ENCODE peak calls at places on chromosomes 12 and 14, in eight cellular contexts. R, J, Z, H, M, Q, O and N are unnamed samples.

GRCh38 chr14:103391048-103391447 is 5.8 kb downstream of the MARK3 start:
- DNase-seq in Q (no peak), M (no peak), O (no peak), R (no peak), J (no peak), H (peak; percentile 87), Z (peak; percentile 25), N (no peak)

GRCh38 chr12:102474438-102475064 is 5.8 kb downstream of the IGF1 start:
- DNase-seq in R (no peak), O (no peak), M (no peak), H (peak; percentile 62), Z (no peak), J (no peak), Q (no peak), N (no peak)

GRCh38 chr14:100594625-100594951 is 7.4 kb upstream of the BEGAIN start:
- DNase-seq in Z (no peak), R (no peak), J (no peak), M (no peak), H (no peak), O (no peak), Q (no peak), N (no peak)

GRCh38 chr12:103334447-103334846 is 161.3 kb downstream of the C12orf42 start:
- DNase-seq in J (no peak), H (no peak), O (no peak), R (no peak), Q (no peak), M (no peak), Z (no peak), N (no peak)

GRCh38 chr12:4290011-4290790 is 16.6 kb downstream of the CCND2 start:
- DNase-seq in H (no peak), Z (no peak), M (no peak), O (no peak), R (no peak), Q (no peak), J (no peak), N (no peak)

GRCh38 chr12:52060498-52061177 is 9.1 kb upstream of the ATG101 start:
- DNase-seq in M (peak; percentile 21), J (peak; percentile 13), R (no peak), Q (no peak), O (no peak), H (peak; percentile 71), Z (peak; percentile 31), N (no peak)

GRCh38 chr12:96194572-96194889 is 356 bp downstream of the ELK3 start:
- DNase-seq in R (no peak), H (no peak), Z (no peak), O (no peak), M (no peak), Q (no peak), J (no peak), N (no peak)

GRCh38 chr12:114547636-114548035 is 136.3 kb downstream of the TBX3 start:
- DNase-seq in J (no peak), Q (no peak), M (no peak), R (no peak), Z (no peak), O (no peak), H (no peak), N (no peak)

GRCh38 chr14:103031956-103032355 is 25.4 kb downstream of the CDC42BPB start:
- DNase-seq in H (no peak), M (no peak), O (no peak), Q (peak; percentile 44), Z (no peak), J (no peak), R (peak; percentile 17), N (no peak)

GRCh38 chr12:25501565-25501964 is 51.5 kb downstream of the LMNTD1 start:
- DNase-seq in Z (no peak), O (no peak), Q (no peak), R (no peak), M (no peak), J (no peak), H (peak; percentile 33), N (no peak)

GRCh38 chr12:93301171-93301570 is 76.6 kb upstream of the NUDT4 start:
- DNase-seq in Q (no peak), H (no peak), O (no peak), R (no peak), M (no peak), Z (no peak), J (no peak), N (no peak)

GRCh38 chr12:64729909-64730584 is 29.2 kb downstream of the GNS start:
- DNase-seq in R (no peak), O (no peak), Z (no peak), J (no peak), Q (no peak), H (no peak), M (no peak), N (no peak)

GRCh38 chr14:95123895-95124579 is 33.3 kb downstream of the DICER1 start:
- DNase-seq in H (no peak), M (no peak), Z (peak; percentile 28), O (no peak), J (no peak), Q (no peak), R (no peak), N (no peak)

GRCh38 chr12:71090971-71091370 is 66.8 kb downstream of the TSPAN8 start:
- DNase-seq in M (no peak), H (no peak), O (no peak), R (no peak), J (no peak), Q (no peak), Z (no peak), N (no peak)

GRCh38 chr12:130952106-130952505 is 1.6 kb upstream of the ADGRD1 start:
- DNase-seq in M (peak; percentile 62), Z (no peak), J (no peak), H (no peak), R (no peak), Q (no peak), O (no peak), N (no peak)

GRCh38 chr12:5694759-5695409 is 250.2 kb downstream of the ANO2 start:
- DNase-seq in M (no peak), Q (no peak), H (peak; percentile 29), R (no peak), J (no peak), Z (no peak), O (no peak), N (no peak)

GRCh38 chr12:124732275-124733075 is 131.2 kb downstream of the SCARB1 start:
- DNase-seq in O (peak; percentile 38), H (no peak), Q (no peak), J (no peak), M (no peak), R (no peak), Z (no peak), N (no peak)

GRCh38 chr14:54633076-54633475 is 66.1 kb downstream of the SAMD4A start:
- DNase-seq in J (no peak), H (no peak), O (no peak), M (no peak), Z (no peak), R (no peak), Q (no peak), N (no peak)

GRCh38 chr14:21015312-21015711 is 9.5 kb downstream of the NDRG2 start:
- DNase-seq in O (no peak), M (no peak), Q (no peak), H (no peak), Z (no peak), J (no peak), R (no peak), N (no peak)

GRCh38 chr14:67881225-67881624 is 61.6 kb downstream of the RAD51B start:
- DNase-seq in M (no peak), Z (no peak), R (no peak), J (no peak), H (no peak), O (no peak), Q (no peak), N (no peak)

GRCh38 chr12:53722450-53723041 is 4.7 kb downstream of the CALCOCO1 start:
- DNase-seq in O (no peak), H (peak; percentile 82), J (no peak), R (no peak), Z (no peak), Q (no peak), M (no peak), N (no peak)

GRCh38 chr12:52125499-52125900 is 46.0 kb downstream of the SMIM41 start:
- DNase-seq in O (no peak), H (no peak), Q (no peak), M (no peak), R (peak; percentile 57), J (no peak), Z (no peak), N (no peak)

GRCh38 chr12:65638324-65638723 is 186.0 kb upstream of the HMGA2 start:
- DNase-seq in H (no peak), Q (no peak), J (no peak), M (no peak), O (no peak), R (no peak), Z (no peak), N (no peak)

GRCh38 chr12:11836282-11836963 is 186.9 kb downstream of the ETV6 start:
- DNase-seq in H (no peak), R (no peak), J (no peak), M (no peak), Q (peak; percentile 50), Z (peak; percentile 41), O (no peak), N (peak; percentile 31)
- TF ChIP-seq POLR2A in H (no peak), R (no peak), J (no peak), M (no peak), Q (no peak), Z (no peak), O (no peak), N (no peak)

GRCh38 chr12:55842681-55843429 is at the start of gene MMP19:
- DNase-seq in M (peak; percentile 70), Z (no peak), Q (no peak), R (no peak), O (no peak), J (no peak), H (peak; percentile 82), N (no peak)
- TF ChIP-seq POLR2A in M (peak; percentile 64), Z (no peak), Q (no peak), R (peak; percentile 36), O (peak; percentile 30), J (no peak), H (peak; percentile 82), N (no peak)

GRCh38 chr12:109092484-109093021 is 719 bp downstream of the ALKBH2 start:
- DNase-seq in H (no peak), M (no peak), O (no peak), Z (no peak), Q (no peak), J (no peak), R (no peak), N (no peak)

GRCh38 chr12:109097435-109098141 is at the start of gene UNG:
- DNase-seq in R (peak; percentile 98), J (peak; percentile 98), H (peak; percentile 91), M (peak; percentile 97), O (peak; percentile 98), Q (peak; percentile 98), Z (peak; percentile 98), N (peak; percentile 78)

GRCh38 chr12:109097140-109097434 is 310 bp upstream of the UNG start:
- DNase-seq in O (no peak), Z (no peak), M (no peak), R (no peak), H (no peak), J (no peak), Q (no peak), N (no peak)

GRCh38 chr12:109089683-109090082 is 3.6 kb downstream of the ALKBH2 start:
- DNase-seq in O (no peak), R (no peak), J (no peak), Z (no peak), M (no peak), H (no peak), Q (no peak), N (no peak)

GRCh38 chr12:109093022-109093918 is at the start of gene ALKBH2:
- DNase-seq in H (peak; percentile 89), M (peak; percentile 92), O (peak; percentile 94), R (peak; percentile 94), J (peak; percentile 94), Z (peak; percentile 96), Q (peak; percentile 95), N (peak; percentile 69)
- TF ChIP-seq POLR2A in H (peak; percentile 67), M (peak; percentile 49), O (peak; percentile 77), R (no peak), J (peak; percentile 31), Z (no peak), Q (no peak), N (no peak)

GRCh38 chr14:77027538-77028383 is 747 bp downstream of the IRF2BPL start:
- DNase-seq in H (peak; percentile 81), Q (peak; percentile 64), J (peak; percentile 75), M (peak; percentile 85), O (peak; percentile 87), Z (peak; percentile 76), R (peak; percentile 81), N (no peak)
- TF ChIP-seq POLR2A in H (no peak), Q (no peak), J (no peak), M (no peak), O (peak; percentile 68), Z (peak; percentile 22), R (no peak), N (no peak)